ENCODE peak calls at places on chromosomes 6 and 20, in five cellular contexts. R is cardiac muscle cell, V is adipocyte, U is uterus, W is heart right ventricle. C is an unnamed sample.

GRCh38 chr6:32439708-32440214 is at the start of gene HLA-DRA:
- DNase-seq in U (peak; percentile 13), V (peak; percentile 70), W (no peak), R (peak; percentile 58), C (peak; percentile 35)

GRCh38 chr20:16821211-16822089 is 73.3 kb downstream of the OTOR start:
- DNase-seq in W (no peak), R (peak; percentile 61), V (peak; percentile 53), U (no peak), C (peak; percentile 41)

GRCh38 chr6:122052501-122052900 is 347.0 kb upstream of the HSF2 start:
- DNase-seq in V (no peak), W (no peak), U (no peak), R (no peak), C (no peak)

GRCh38 chr6:56789879-56790278 is 147.2 kb upstream of the DST start:
- DNase-seq in V (no peak), R (no peak), U (no peak), W (no peak), C (no peak)

GRCh38 chr20:9025643-9026042 is 43.2 kb upstream of the PLCB4 start:
- DNase-seq in R (peak; percentile 43), U (no peak), W (no peak), V (peak; percentile 47), C (no peak)

GRCh38 chr20:19913927-19914614 is 103.1 kb upstream of the NAA20 start:
- DNase-seq in W (no peak), V (no peak), R (no peak), U (no peak), C (no peak)

GRCh38 chr6:158610319-158610968 is 34.1 kb downstream of the DYNLT1 start:
- DNase-seq in R (no peak), V (no peak), U (no peak), W (no peak), C (no peak)

GRCh38 chr6:125839471-125839870 is 48.7 kb downstream of the NCOA7 start:
- DNase-seq in V (no peak), W (no peak), R (peak; percentile 64), U (no peak), C (no peak)

GRCh38 chr20:17543531-17543961 is 12.4 kb upstream of the BFSP1 start:
- DNase-seq in U (no peak), R (peak; percentile 60), W (no peak), V (peak; percentile 92), C (no peak)

GRCh38 chr20:61447950-61448349 is 195.9 kb downstream of the CDH4 start:
- DNase-seq in U (no peak), V (no peak), W (no peak), R (no peak), C (no peak)

GRCh38 chr6:104126621-104127020 is 733.1 kb downstream of the HACE1 start:
- DNase-seq in U (no peak), V (peak; percentile 1), W (no peak), R (no peak), C (no peak)

GRCh38 chr6:15452182-15452941 is 206.5 kb downstream of the JARID2 start:
- DNase-seq in V (no peak), U (no peak), W (no peak), R (no peak), C (no peak)

GRCh38 chr6:15451738-15452137 is 205.9 kb downstream of the JARID2 start:
- DNase-seq in W (no peak), U (no peak), V (no peak), R (no peak), C (no peak)

GRCh38 chr6:15456422-15456821 is 206.4 kb downstream of the DTNBP1 start:
- DNase-seq in R (no peak), U (no peak), W (no peak), V (no peak), C (no peak)

GRCh38 chr6:15453186-15453585 is 207.3 kb downstream of the JARID2 start:
- DNase-seq in V (no peak), R (no peak), U (no peak), W (no peak), C (no peak)

DNA sequence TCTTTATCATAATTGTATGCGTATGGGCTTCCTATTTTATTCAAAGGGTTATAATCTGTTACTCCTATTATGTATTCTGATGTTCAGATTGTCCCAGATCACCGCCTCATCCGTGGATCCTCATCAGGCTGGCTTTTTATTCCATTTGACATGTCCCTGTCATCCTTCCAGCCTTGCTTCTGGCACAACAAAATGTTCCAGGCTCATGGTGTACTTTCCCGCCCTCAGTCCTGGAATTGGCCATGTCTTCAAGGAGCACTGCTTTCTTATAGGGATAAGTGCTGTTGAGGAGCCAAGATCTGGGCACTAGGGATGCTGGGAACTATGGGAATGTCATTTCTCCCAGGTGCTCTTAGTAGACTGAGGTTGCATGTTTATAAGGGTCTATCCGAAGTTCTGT is 207.8 kb downstream of the JARID2 start:
- DNase-seq in U (no peak), W (no peak), R (no peak), V (no peak), C (no peak)
- H3K4me1 ChIP-seq in U (no peaks in the 10 kb centered on the region), W (peaks cover 28% of the 10 kb centered on the region), R (peaks cover 5% of the 10 kb centered on the region), V (peaks cover 16% of the 10 kb centered on the region), C (peaks cover 16% of the 10 kb centered on the region)

GRCh38 chr6:31055401-31055800 is 45.1 kb downstream of the MUC22 start:
- DNase-seq in U (no peak), V (no peak), W (no peak), R (no peak), C (no peak)

GRCh38 chr6:31057426-31058003 is 47.2 kb downstream of the MUC22 start:
- DNase-seq in V (peak; percentile 54), U (no peak), W (no peak), R (peak; percentile 20), C (no peak)

GRCh38 chr6:31053873-31054272 is 43.6 kb downstream of the MUC22 start:
- DNase-seq in V (no peak), U (no peak), R (no peak), W (peak; percentile 24), C (no peak)

GRCh38 chr6:31060162-31060561 is 49.9 kb downstream of the MUC22 start:
- DNase-seq in U (no peak), R (no peak), W (no peak), V (no peak), C (peak; percentile 36)

GRCh38 chr6:31058128-31058894 is 48.0 kb downstream of the MUC22 start:
- DNase-seq in R (peak; percentile 86), V (peak; percentile 89), W (no peak), U (no peak), C (no peak)
- H3K4me3 ChIP-seq in R (no peak overlapping the region), V (no peak overlapping the region), W (no peak overlapping the region), U (no peak overlapping the region), C (no peak overlapping the region)

DNA sequence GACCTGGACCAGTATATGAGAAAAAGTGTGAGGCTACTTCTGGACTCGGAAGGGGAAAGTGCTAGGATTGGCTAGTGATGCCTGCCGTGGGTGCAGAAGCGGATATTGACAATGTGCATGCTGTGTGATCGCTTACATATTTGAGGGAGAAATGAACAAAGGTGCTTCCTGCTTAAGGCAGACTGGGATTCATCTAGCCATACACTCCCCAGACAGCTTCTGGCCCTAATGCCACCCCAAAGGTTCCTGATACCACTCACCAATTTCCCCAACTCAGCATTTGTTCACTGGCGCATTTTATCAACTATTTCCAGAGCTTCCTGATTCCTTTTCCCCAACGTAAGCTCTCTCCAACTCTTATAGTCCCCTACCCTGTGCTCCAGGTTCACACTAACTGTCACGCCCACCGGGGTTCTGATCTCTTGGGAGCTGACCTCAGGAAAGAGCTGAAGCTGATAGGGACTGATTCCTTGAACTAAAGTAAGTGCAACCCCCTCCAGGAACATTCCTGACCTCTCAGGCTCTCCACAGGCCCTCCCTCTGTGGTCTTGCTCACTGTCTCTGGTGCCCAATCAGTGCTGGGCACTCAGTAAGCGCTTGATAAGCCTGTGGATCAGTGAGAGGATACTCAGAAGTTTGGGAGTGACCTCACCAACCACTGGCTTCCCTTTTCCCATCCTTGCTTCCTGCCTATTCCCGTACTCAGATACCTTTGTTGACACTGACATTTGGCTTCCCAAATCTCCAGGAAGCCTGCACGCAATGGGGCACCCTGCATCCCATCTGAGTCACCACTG is 73.3 kb downstream of the MRPL14 start:
- DNase-seq in W (no peak), V (peak; percentile 72), R (peak; percentile 50), U (no peak), C (no peak)
- H3K4me1 ChIP-seq in W (peaks cover 18% of the 10 kb centered on the region), V (peaks cover 72% of the 10 kb centered on the region), R (peaks cover 25% of the 10 kb centered on the region), U (peaks cover 4% of the 10 kb centered on the region), C (peaks cover 6% of the 10 kb centered on the region)

DNA sequence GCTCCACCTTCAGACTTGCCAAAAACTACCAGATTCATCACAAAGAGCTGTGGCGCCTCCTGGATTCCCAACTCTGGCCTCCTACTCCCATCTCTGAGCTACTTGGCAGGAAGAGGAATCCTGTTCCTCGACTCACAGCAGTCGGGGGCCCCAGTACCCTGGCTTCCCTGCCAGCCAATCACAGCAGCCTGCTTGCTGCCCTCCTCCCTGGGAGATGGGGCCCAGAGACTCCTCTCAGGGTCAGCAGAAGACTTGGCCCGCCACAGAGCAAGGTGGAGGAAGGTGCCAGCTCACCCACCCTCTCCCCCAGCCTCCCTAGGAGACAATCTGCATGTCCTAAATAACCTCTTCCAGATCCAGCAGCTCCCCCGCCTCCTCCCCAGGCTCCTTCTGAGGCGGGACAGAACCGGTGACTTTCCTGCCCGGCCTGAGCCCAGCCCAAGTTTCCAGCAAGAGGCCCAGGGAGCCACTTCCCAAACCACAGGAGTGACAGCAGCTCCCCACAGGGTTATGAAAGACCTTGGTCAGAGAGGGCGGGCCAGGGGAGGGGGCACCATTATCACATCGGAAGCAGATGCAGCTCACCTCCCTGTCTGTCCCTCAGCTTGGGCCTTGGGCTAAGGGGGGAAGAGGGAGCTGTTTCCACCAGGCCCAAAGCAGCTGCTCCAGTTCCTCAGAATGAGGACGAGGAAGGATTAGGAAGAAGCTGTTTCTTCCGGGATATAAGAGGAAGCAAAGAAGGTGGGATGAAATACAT is 2.3 kb downstream of the CCND3 start:
- DNase-seq in W (peak; percentile 33), U (peak; percentile 42), R (peak; percentile 85), V (peak; percentile 80), C (peak; percentile 18)
- H3K4me3 ChIP-seq in W (peak overlapping the region; percentile 4), U (no peak overlapping the region), R (no peak overlapping the region), V (peak overlapping the region; percentile 97), C (no peak overlapping the region)

GRCh38 chr6:142822383-142822782 is 122.6 kb downstream of the HIVEP2 start:
- DNase-seq in W (no peak), R (no peak), V (no peak), U (no peak), C (no peak)
- H3K4me1 ChIP-seq in W (peaks cover 26% of the 10 kb centered on the region), R (peaks cover 4% of the 10 kb centered on the region), V (peaks cover 51% of the 10 kb centered on the region), U (peaks cover 9% of the 10 kb centered on the region), C (no peaks in the 10 kb centered on the region)

C was measured in Caco-2.